ENCODE peak calls at places on chromosomes 3 and 15, in five cellular contexts. F is GM12878, P is K562, L is HepG2, Z is H1. I is an unnamed sample.

GRCh38 chr15:71595846-71596553 is 214.4 kb upstream of the NR2E3 start:
- DNase-seq in P (no peak), F (no peak), Z (no peak), L (no peak), I (no peak)

GRCh38 chr15:65828566-65828965 is 36.5 kb upstream of the DENND4A start:
- DNase-seq in P (no peak), L (no peak), Z (no peak), F (no peak), I (no peak)

GRCh38 chr3:177069514-177070329 is 127.6 kb downstream of the TBL1XR1 start:
- DNase-seq in L (no peak), F (no peak), P (no peak), Z (no peak), I (no peak)

GRCh38 chr3:138016065-138016464 is 6.1 kb downstream of the CLDN18 start:
- DNase-seq in F (no peak), L (no peak), P (no peak), Z (no peak), I (no peak)

GRCh38 chr3:137692803-137693431 is 71.2 kb upstream of the SOX14 start:
- DNase-seq in Z (peak), P (peak), F (peak), L (peak), I (no peak)

GRCh38 chr3:136336329-136337100 is 86.4 kb downstream of the PCCB start:
- DNase-seq in L (no peak), P (no peak), Z (no peak), F (no peak), I (no peak)

GRCh38 chr3:18007980-18008379 is 265.5 kb upstream of the TBC1D5 start:
- DNase-seq in Z (no peak), P (no peak), L (no peak), F (no peak), I (no peak)

GRCh38 chr3:175837962-175838361 is 978.8 kb downstream of the NAALADL2 start:
- DNase-seq in P (no peak), L (no peak), F (no peak), Z (no peak), I (no peak)

GRCh38 chr3:149625795-149626194 is 32.0 kb downstream of the WWTR1 start:
- DNase-seq in Z (no peak), F (no peak), L (no peak), P (no peak), I (no peak)

GRCh38 chr15:79017953-79018352 is 72.6 kb downstream of the RASGRF1 start:
- DNase-seq in Z (no peak), P (no peak), F (no peak), L (no peak), I (no peak)

GRCh38 chr3:72380193-72380592 is 468.1 kb downstream of the SHQ1 start:
- DNase-seq in P (no peak), L (no peak), F (no peak), Z (no peak), I (no peak)

GRCh38 chr3:157572559-157573270 is 69.5 kb upstream of the VEPH1 start:
- DNase-seq in Z (no peak), F (no peak), L (peak), P (peak), I (peak)

GRCh38 chr3:14201881-14202684 is 23.5 kb downstream of the LSM3 start:
- DNase-seq in Z (no peak), L (peak), F (no peak), P (no peak), I (no peak)

GRCh38 chr3:124558898-124559649 is 171.2 kb upstream of the UMPS start:
- DNase-seq in F (no peak), P (peak), L (no peak), Z (no peak), I (peak)

GRCh38 chr15:63126726-63127125 is 5.1 kb downstream of the LACTB start:
- DNase-seq in Z (no peak), L (no peak), P (no peak), F (no peak), I (no peak)

GRCh38 chr3:104987859-104988258 is 378.9 kb upstream of the ALCAM start:
- DNase-seq in Z (no peak), F (no peak), P (no peak), L (no peak), I (peak)

GRCh38 chr3:136778865-136779264 is 26.7 kb upstream of the STAG1 start:
- DNase-seq in F (no peak), L (no peak), Z (no peak), P (no peak), I (no peak)

GRCh38 chr3:191329654-191330308 is 545 bp downstream of the UTS2B start:
- DNase-seq in Z (no peak), F (no peak), P (peak), L (peak), I (peak)

GRCh38 chr3:111653766-111654165 is 58.6 kb upstream of the ZBED2 start:
- DNase-seq in P (no peak), L (no peak), F (no peak), Z (no peak), I (no peak)

GRCh38 chr15:48781481-48782081 is 29.3 kb downstream of the CEP152 start:
- DNase-seq in L (no peak), Z (no peak), P (no peak), F (no peak), I (no peak)

GRCh38 chr3:179163503-179163902 is 15.3 kb downstream of the PIK3CA start:
- DNase-seq in Z (no peak), F (no peak), P (no peak), L (no peak), I (no peak)

GRCh38 chr15:31811641-31812040 is 218.7 kb upstream of the CHRNA7 start:
- DNase-seq in Z (no peak), L (no peak), P (no peak), F (no peak), I (no peak)

GRCh38 chr3:175374705-175375104 is 515.6 kb downstream of the NAALADL2 start:
- DNase-seq in L (no peak), Z (no peak), F (no peak), P (no peak), I (no peak)

GRCh38 chr3:164306042-164306441 is 772.3 kb downstream of the SI start:
- DNase-seq in Z (no peak), P (no peak), L (peak), F (no peak), I (no peak)

DNA sequence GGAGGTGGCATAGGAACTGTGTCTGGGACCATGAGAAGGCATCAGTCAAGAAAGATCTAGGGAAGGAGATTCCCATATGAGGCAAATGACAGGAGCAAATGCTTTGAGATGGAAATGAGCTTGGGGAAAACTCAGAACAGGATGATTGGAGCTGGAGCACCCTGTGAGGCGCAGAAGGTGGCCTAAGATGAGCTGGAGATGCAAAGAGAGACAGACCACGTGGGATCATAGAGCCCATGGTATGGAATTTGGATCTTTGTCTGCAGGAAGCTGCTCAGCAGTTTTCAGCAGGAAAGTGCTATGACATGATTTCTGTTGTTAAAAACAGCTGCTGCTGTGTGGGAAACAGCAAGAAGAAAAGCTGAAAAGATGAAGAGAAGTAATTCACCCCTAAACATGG is 310.6 kb downstream of the MAGI1 start:
- DNase-seq in F (no peak), P (no peak), Z (no peak), L (no peak), I (no peak)
- TF ChIP-seq HDAC2 in F (no peak), P (no peak), Z (no peak), L (no peak), I (no peak)

GRCh38 chr3:58063424-58063823 is 55.2 kb downstream of the FLNB start:
- DNase-seq in P (peak), L (no peak), Z (no peak), F (no peak), I (no peak)

GRCh38 chr3:58058654-58059263 is 50.5 kb downstream of the FLNB start:
- DNase-seq in P (no peak), Z (no peak), F (no peak), L (no peak), I (no peak)

GRCh38 chr3:58062469-58062868 is 54.2 kb downstream of the FLNB start:
- DNase-seq in F (no peak), L (no peak), Z (no peak), P (peak), I (no peak)

GRCh38 chr3:58063022-58063421 is 54.8 kb downstream of the FLNB start:
- DNase-seq in F (no peak), Z (no peak), L (no peak), P (no peak), I (no peak)

GRCh38 chr3:58059349-58060321 is 51.4 kb downstream of the FLNB start:
- DNase-seq in Z (no peak), L (peak), F (no peak), P (peak), I (no peak)
- TF ChIP-seq EP300 in Z (no peak), L (peak), F (no peak), P (peak), I (no peak)

DNA sequence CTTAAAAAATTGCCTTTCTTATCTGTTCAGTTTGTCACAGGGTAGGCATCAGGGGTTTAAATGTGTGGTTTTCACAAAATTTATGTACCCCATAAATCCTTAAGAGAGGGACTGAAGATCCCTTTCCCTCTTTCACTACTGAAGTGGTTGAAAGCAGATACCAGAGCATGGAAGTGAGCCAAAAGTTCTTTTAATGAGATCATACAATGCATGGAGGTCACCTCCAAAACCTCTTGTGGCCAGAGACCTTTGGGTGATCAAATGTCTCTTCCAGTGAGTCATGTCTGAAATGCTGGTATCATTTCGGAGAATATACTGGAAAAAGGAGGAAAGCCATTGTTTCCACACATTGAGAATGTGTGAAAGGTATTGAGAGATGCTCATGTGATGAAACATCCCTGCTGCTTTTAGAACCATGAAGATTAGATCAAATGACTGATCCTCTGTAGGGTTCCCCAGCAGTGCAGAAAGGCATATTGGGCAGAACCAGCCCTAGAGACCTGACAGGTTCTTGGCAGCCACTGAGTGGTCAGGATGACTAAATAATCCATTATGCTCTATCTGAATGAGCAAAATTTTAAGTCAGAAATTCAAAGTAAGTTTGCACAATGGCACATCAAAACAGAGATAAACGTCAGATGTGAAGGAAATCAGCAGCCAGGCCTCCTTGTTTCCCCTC is 165.8 kb upstream of the SLC2A2 start:
- DNase-seq in Z (no peak), F (no peak), P (peak), L (no peak), I (peak)
- TF ChIP-seq HDAC2 in Z (no peak), F (no peak), P (peak), L (no peak), I (no peak)

GRCh38 chr3:9340450-9341009 is 22.3 kb upstream of the THUMPD3 start:
- DNase-seq in P (no peak), F (no peak), Z (no peak), L (peak), I (peak)

GRCh38 chr3:9342696-9343095 is 20.2 kb upstream of the THUMPD3 start:
- DNase-seq in P (no peak), F (no peak), L (no peak), Z (no peak), I (no peak)

GRCh38 chr3:9345041-9345440 is 17.8 kb upstream of the THUMPD3 start:
- DNase-seq in P (no peak), F (no peak), L (no peak), Z (no peak), I (no peak)

GRCh38 chr3:9343115-9343514 is 19.7 kb upstream of the THUMPD3 start:
- DNase-seq in P (no peak), F (no peak), Z (no peak), L (no peak), I (no peak)

DNA sequence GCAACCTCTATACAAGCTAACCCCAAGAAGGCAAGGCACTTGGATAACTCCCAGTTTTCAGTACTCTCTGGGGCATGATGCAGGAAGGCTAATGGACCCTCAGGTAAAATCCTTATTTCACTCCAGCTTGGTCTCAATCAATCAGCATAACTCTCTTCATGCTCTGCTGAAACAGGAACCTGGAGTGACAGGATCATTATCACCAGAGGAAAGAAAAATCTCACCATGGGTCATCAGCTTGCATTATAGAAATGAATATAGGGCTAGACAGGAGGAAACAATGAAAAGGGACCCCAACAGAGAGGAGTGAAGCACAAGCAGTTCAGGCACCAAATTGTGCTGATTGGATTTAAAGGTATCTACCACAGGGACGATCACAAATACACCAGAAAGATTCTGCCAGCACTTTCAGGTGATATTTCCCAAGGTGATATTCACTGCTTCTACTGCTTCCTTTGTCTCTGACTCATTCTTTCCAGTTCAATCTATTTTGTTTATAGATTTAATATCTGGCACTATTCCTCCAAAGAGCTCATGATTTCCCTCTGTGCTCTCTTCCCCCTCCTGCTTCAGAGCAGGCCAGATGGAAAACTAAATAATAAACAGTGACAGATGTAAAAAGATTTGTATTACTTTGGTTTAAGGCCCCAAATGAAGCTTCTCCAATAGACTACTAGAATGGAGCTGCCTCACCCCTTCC is 23.0 kb upstream of the THUMPD3 start:
- DNase-seq in F (no peak), L (no peak), P (no peak), Z (no peak), I (no peak)
- TF ChIP-seq EP300 in F (no peak), L (no peak), P (no peak), Z (no peak), I (no peak)

GRCh38 chr3:61650276-61650675 is 88.9 kb downstream of the PTPRG start:
- DNase-seq in F (no peak), Z (no peak), P (no peak), L (no peak), I (no peak)
- TF ChIP-seq HDAC2 in F (no peak), Z (no peak), P (no peak), L (no peak), I (no peak)

GRCh38 chr3:98759629-98760028 is 3.5 kb upstream of the ST3GAL6 start:
- DNase-seq in L (no peak), P (no peak), Z (no peak), F (no peak), I (no peak)

GRCh38 chr3:98755601-98756000 is 7.5 kb upstream of the ST3GAL6 start:
- DNase-seq in P (no peak), Z (no peak), F (no peak), L (no peak), I (no peak)

GRCh38 chr3:98750520-98750919 is 12.6 kb upstream of the ST3GAL6 start:
- DNase-seq in F (no peak), Z (no peak), P (no peak), L (peak), I (no peak)

DNA sequence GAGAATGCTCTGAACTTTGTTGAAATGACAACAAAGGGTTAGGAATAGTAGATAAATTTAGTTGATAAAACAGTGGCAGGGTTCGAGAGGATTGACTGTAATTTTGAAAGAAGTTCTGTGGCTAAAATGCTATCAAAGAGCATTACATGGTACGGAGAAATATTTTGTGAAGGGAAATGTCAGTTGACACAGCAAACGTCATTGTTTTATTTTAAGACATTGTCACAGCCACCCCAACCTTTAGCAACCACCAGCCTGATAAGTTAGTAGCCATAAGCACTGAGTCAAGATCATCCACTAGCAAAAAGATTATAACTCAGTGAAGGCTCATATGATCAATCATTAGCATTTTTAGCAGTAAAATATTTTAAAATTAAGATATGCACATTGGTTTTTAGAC is 8.7 kb upstream of the ST3GAL6 start:
- DNase-seq in P (no peak), Z (no peak), F (no peak), L (no peak), I (no peak)
- TF ChIP-seq EP300 in P (no peak), Z (no peak), F (no peak), L (no peak), I (no peak)

DNA sequence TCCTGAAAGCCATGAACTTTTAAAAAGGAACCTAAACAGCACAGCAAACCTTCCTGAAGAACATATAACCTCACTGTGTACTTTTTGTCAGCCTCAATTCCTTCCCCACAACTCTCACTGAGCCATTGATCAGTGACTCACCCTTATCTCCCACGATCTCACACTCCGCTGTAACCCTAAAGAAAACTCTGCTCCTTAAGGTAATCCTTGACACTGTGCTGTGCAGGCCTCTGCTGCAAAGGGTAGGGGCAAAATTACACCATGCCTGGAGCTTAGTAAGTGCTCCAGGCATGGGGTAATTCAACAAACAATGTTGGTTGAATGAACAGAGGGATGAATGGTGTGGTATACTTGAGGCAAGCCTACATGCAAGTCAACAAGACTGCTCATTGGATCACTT is 100.0 kb upstream of the BOC start:
- DNase-seq in L (no peak), Z (no peak), P (no peak), F (no peak), I (no peak)
- TF ChIP-seq HDAC2 in L (no peak), Z (no peak), P (no peak), F (no peak), I (no peak)

I was measured in A549.